ENCODE peak calls at places on chromosomes 11 and 22, in eight cellular contexts. One of them, this sample, is unnamed.

GRCh38 chr11:30432177-30432576 is 109.3 kb downstream of the ARL14EP start:
- DNase-seq in tibial artery: no peak
- DNase-seq in kidney: no peak
- DNase-seq in GM12865: no peak
- DNase-seq in astrocyte of the cerebellum: no peak
- DNase-seq in fibroblast of mammary gland: no peak
- DNase-seq in cardiac muscle cell: no peak
- DNase-seq in AG09309: no peak
- DNase-seq in this sample: no peak

GRCh38 chr11:86559311-86559945 is 113.0 kb downstream of the ME3 start:
- DNase-seq in cardiac muscle cell: peak; percentile 2
- DNase-seq in astrocyte of the cerebellum: no peak
- DNase-seq in AG09309: no peak
- DNase-seq in GM12865: no peak
- DNase-seq in fibroblast of mammary gland: peak; percentile 90
- DNase-seq in tibial artery: no peak
- DNase-seq in kidney: no peak
- DNase-seq in this sample: no peak

GRCh38 chr22:24156146-24156914 is 25.0 kb upstream of the SUSD2 start:
- DNase-seq in fibroblast of mammary gland: peak; percentile 48
- DNase-seq in tibial artery: no peak
- DNase-seq in kidney: no peak
- DNase-seq in astrocyte of the cerebellum: no peak
- DNase-seq in AG09309: no peak
- DNase-seq in cardiac muscle cell: peak; percentile 72
- DNase-seq in GM12865: peak; percentile 76
- DNase-seq in this sample: no peak

GRCh38 chr22:31022516-31022915 is 53.5 kb downstream of the TUG1 start:
- DNase-seq in AG09309: no peak
- DNase-seq in tibial artery: no peak
- DNase-seq in astrocyte of the cerebellum: no peak
- DNase-seq in kidney: no peak
- DNase-seq in cardiac muscle cell: no peak
- DNase-seq in GM12865: no peak
- DNase-seq in fibroblast of mammary gland: no peak
- DNase-seq in this sample: no peak

GRCh38 chr11:86499723-86500129 is 125.0 kb downstream of the CCDC81 start:
- DNase-seq in astrocyte of the cerebellum: no peak
- DNase-seq in fibroblast of mammary gland: no peak
- DNase-seq in AG09309: no peak
- DNase-seq in GM12865: no peak
- DNase-seq in tibial artery: no peak
- DNase-seq in cardiac muscle cell: no peak
- DNase-seq in kidney: no peak
- DNase-seq in this sample: no peak

GRCh38 chr22:45550416-45550815 is 47.7 kb downstream of the FBLN1 start:
- DNase-seq in cardiac muscle cell: no peak
- DNase-seq in AG09309: no peak
- DNase-seq in astrocyte of the cerebellum: no peak
- DNase-seq in kidney: peak; percentile 60
- DNase-seq in tibial artery: no peak
- DNase-seq in fibroblast of mammary gland: no peak
- DNase-seq in GM12865: no peak
- DNase-seq in this sample: no peak

GRCh38 chr11:95586155-95586554 is 203.4 kb downstream of the FAM76B start:
- DNase-seq in fibroblast of mammary gland: no peak
- DNase-seq in tibial artery: no peak
- DNase-seq in cardiac muscle cell: no peak
- DNase-seq in kidney: no peak
- DNase-seq in GM12865: no peak
- DNase-seq in AG09309: no peak
- DNase-seq in astrocyte of the cerebellum: no peak
- DNase-seq in this sample: no peak

GRCh38 chr11:37963440-37963839 is 1365.4 kb upstream of the RAG2 start:
- DNase-seq in AG09309: no peak
- DNase-seq in GM12865: no peak
- DNase-seq in astrocyte of the cerebellum: no peak
- DNase-seq in tibial artery: no peak
- DNase-seq in cardiac muscle cell: no peak
- DNase-seq in fibroblast of mammary gland: no peak
- DNase-seq in kidney: no peak
- DNase-seq in this sample: no peak

GRCh38 chr11:6321961-6322362 is 1.7 kb upstream of the CAVIN3 start:
- DNase-seq in fibroblast of mammary gland: peak; percentile 78
- DNase-seq in AG09309: no peak
- DNase-seq in tibial artery: no peak
- DNase-seq in kidney: no peak
- DNase-seq in cardiac muscle cell: peak; percentile 5
- DNase-seq in astrocyte of the cerebellum: no peak
- DNase-seq in GM12865: no peak
- DNase-seq in this sample: no peak

GRCh38 chr11:119706887-119707286 is 22.1 kb downstream of the NECTIN1 start:
- DNase-seq in astrocyte of the cerebellum: no peak
- DNase-seq in AG09309: no peak
- DNase-seq in tibial artery: no peak
- DNase-seq in kidney: no peak
- DNase-seq in cardiac muscle cell: no peak
- DNase-seq in fibroblast of mammary gland: no peak
- DNase-seq in GM12865: no peak
- DNase-seq in this sample: no peak

GRCh38 chr11:71454470-71455113 is 1.6 kb downstream of the NADSYN1 start:
- DNase-seq in kidney: peak; percentile 22
- DNase-seq in cardiac muscle cell: no peak
- DNase-seq in astrocyte of the cerebellum: no peak
- DNase-seq in tibial artery: no peak
- DNase-seq in AG09309: no peak
- DNase-seq in GM12865: peak; percentile 18
- DNase-seq in fibroblast of mammary gland: no peak
- DNase-seq in this sample: no peak

DNA sequence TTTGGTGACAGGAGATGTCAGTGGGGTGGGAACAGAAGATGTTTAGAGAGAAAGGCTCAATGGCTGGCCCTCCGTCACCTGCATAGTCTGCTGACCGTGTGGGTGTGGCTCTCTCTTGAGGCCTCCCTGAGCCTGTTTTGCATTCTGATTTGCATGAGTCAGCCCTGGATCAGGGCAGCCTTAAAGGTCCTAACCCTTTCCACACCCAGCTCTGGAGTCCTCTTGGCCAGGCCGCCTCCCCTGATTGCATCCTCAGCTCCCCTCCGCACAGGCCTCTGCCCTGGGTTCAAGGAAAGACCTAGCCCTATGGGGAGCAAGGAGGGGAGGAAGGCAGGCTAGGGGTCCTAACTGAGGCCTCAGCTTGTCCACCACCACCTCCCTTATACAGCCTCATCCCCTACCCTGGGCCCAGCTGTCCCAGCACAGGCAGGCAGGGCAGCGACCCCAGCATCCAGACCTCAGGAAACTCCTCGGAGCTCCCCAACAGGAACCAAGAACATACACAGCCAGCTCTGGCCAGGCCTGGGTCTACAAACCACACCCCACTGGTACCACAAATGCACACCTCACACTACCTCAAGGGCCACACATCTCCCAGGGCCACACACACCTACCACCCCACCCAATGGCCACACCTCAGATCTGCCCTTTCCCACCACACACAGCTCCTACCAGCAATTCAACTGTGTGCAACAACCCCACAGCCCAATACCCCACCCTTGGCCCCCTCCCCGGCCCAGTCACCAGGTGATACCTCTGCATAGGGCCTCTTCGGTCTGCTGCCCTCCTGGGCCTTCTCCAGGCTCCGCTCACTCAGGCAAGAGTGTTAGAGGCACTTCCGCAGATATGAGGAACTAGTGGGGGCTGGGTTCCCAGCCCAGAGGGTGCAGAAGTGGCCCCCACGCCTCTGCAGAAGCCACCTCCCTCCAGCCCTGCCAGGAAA is 13.7 kb downstream of the ARAP1 start:
- DNase-seq in kidney: peak; percentile 71
- DNase-seq in cardiac muscle cell: no peak
- DNase-seq in AG09309: no peak
- DNase-seq in GM12865: peak; percentile 81
- DNase-seq in astrocyte of the cerebellum: no peak
- DNase-seq in fibroblast of mammary gland: peak; percentile 73
- DNase-seq in tibial artery: no peak
- DNase-seq in this sample: no peak
- H3K4me3 ChIP-seq in kidney: no peak overlapping the region
- H3K4me3 ChIP-seq in cardiac muscle cell: no peak overlapping the region
- H3K4me3 ChIP-seq in AG09309: no peak overlapping the region
- H3K4me3 ChIP-seq in GM12865: peak overlapping the region; percentile 70
- H3K4me3 ChIP-seq in astrocyte of the cerebellum: no peak overlapping the region
- H3K4me3 ChIP-seq in fibroblast of mammary gland: no peak overlapping the region
- H3K4me3 ChIP-seq in tibial artery: no peak overlapping the region
- H3K4me3 ChIP-seq in this sample: peak overlapping the region; percentile 31

DNA sequence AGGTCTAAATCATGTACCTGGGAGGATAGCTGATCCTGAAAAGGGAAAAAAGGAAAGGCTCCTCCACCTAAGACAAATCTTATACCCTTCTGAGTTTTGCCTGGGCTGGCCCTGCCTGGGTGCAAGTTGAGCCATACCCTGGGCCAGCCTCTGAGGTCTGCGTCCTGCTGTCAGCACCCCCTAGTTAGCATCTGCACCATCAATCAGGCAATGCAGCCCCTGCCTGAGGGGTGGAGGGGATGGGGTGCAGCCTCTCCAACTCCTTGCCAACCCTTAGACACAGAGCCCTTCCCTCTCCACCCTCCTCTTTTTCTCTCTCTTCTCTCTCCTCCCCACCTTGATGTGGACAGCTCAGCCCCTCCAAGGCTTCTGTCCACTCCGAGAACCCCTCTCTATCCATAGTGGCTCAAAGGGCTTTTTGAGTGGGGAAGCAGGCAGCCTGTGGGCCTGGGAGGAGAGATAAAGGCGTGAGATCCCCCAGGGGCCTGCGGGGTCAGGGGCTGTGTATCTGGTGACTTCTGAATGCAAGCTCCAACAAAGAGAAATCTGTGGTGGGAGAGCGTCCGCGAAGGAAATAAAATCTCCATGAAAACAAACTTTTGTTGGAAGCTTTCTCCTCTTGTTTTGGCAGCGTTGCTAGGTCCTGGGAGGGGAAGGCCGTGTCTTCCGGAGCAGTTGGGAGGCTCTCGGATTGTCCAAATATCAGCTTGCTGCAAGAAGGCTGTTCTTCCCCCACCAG is 50.1 kb downstream of the PKNOX2 start:
- DNase-seq in kidney: peak; percentile 73
- DNase-seq in astrocyte of the cerebellum: no peak
- DNase-seq in tibial artery: peak; percentile 27
- DNase-seq in cardiac muscle cell: peak; percentile 21
- DNase-seq in fibroblast of mammary gland: no peak
- DNase-seq in GM12865: no peak
- DNase-seq in AG09309: no peak
- DNase-seq in this sample: no peak
- TF ChIP-seq CTCF in kidney: no peak
- TF ChIP-seq CTCF in astrocyte of the cerebellum: no peak
- TF ChIP-seq CTCF in tibial artery: no peak
- TF ChIP-seq CTCF in cardiac muscle cell: no peak
- TF ChIP-seq CTCF in fibroblast of mammary gland: no peak
- TF ChIP-seq CTCF in GM12865: no peak
- TF ChIP-seq CTCF in AG09309: no peak
- TF ChIP-seq CTCF in this sample: no peak

GRCh38 chr11:128615612-128616011 is 28.3 kb upstream of the ETS1 start:
- DNase-seq in kidney: no peak
- DNase-seq in GM12865: no peak
- DNase-seq in astrocyte of the cerebellum: no peak
- DNase-seq in AG09309: no peak
- DNase-seq in fibroblast of mammary gland: no peak
- DNase-seq in tibial artery: no peak
- DNase-seq in cardiac muscle cell: no peak
- DNase-seq in this sample: no peak

GRCh38 chr11:128610765-128611617 is 23.6 kb upstream of the ETS1 start:
- DNase-seq in fibroblast of mammary gland: no peak
- DNase-seq in tibial artery: no peak
- DNase-seq in GM12865: peak; percentile 96
- DNase-seq in kidney: no peak
- DNase-seq in cardiac muscle cell: no peak
- DNase-seq in astrocyte of the cerebellum: no peak
- DNase-seq in AG09309: no peak
- DNase-seq in this sample: peak; percentile 91

GRCh38 chr11:128616158-128616557 is 28.8 kb upstream of the ETS1 start:
- DNase-seq in GM12865: no peak
- DNase-seq in AG09309: no peak
- DNase-seq in astrocyte of the cerebellum: no peak
- DNase-seq in tibial artery: no peak
- DNase-seq in kidney: no peak
- DNase-seq in fibroblast of mammary gland: no peak
- DNase-seq in cardiac muscle cell: no peak
- DNase-seq in this sample: no peak

GRCh38 chr11:128613300-128613995 is 26.1 kb upstream of the ETS1 start:
- DNase-seq in tibial artery: no peak
- DNase-seq in cardiac muscle cell: no peak
- DNase-seq in GM12865: no peak
- DNase-seq in fibroblast of mammary gland: no peak
- DNase-seq in kidney: no peak
- DNase-seq in astrocyte of the cerebellum: no peak
- DNase-seq in AG09309: no peak
- DNase-seq in this sample: no peak

GRCh38 chr11:128615076-128615475 is 27.7 kb upstream of the ETS1 start:
- DNase-seq in AG09309: no peak
- DNase-seq in astrocyte of the cerebellum: no peak
- DNase-seq in kidney: no peak
- DNase-seq in cardiac muscle cell: no peak
- DNase-seq in fibroblast of mammary gland: no peak
- DNase-seq in tibial artery: no peak
- DNase-seq in GM12865: no peak
- DNase-seq in this sample: no peak
- H3K4me3 ChIP-seq in AG09309: no peak overlapping the region
- H3K4me3 ChIP-seq in astrocyte of the cerebellum: no peak overlapping the region
- H3K4me3 ChIP-seq in kidney: no peak overlapping the region
- H3K4me3 ChIP-seq in cardiac muscle cell: no peak overlapping the region
- H3K4me3 ChIP-seq in fibroblast of mammary gland: no peak overlapping the region
- H3K4me3 ChIP-seq in tibial artery: no peak overlapping the region
- H3K4me3 ChIP-seq in GM12865: no peak overlapping the region
- H3K4me3 ChIP-seq in this sample: no peak overlapping the region

DNA sequence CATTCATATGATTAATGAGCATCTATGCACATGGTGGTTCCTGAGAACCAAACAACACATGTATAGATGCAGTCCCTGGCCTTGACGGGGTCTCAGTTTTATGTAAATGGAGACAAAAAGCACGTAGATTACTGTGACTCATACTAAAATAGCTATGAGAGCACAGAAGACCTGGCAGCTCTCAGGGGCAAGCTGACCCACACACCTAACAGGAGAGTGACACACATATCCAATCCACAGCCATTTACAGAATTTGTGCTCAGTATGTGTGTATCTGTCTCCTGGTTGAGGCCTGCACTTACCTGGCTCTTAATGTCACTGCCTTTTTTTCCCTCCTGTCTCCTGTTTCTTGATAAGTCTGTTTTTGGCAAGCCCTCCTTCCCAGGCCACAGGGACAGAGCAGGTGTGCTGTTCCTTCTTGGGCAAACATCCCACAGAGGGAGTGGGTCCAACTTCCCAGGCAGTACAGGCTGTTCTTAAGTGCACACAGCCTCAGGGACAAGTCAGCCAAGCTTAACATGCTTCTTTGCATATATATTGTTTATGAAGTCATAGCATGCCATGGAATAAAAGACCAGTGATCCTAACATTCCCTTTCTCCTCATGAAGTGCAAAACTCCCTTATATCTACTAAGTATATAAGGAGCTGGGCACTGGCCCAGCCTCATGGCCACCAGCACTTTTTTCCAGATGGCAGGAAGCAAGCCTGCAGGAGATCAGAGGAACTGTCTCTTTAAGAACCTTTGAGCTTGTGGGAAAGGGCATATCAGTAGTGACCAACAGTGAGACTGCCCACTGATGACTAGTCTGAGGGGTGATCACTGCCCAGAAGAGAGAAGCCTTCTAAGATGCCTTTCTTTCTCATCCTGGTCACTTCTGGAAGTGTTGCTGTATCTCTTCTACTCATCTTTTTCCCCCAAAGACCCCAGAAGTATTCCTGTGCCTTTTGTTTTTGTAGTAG is 124.7 kb upstream of the CCDC90B start:
- DNase-seq in astrocyte of the cerebellum: no peak
- DNase-seq in kidney: no peak
- DNase-seq in GM12865: no peak
- DNase-seq in tibial artery: no peak
- DNase-seq in AG09309: no peak
- DNase-seq in fibroblast of mammary gland: no peak
- DNase-seq in cardiac muscle cell: no peak
- DNase-seq in this sample: no peak
- TF ChIP-seq CTCF in astrocyte of the cerebellum: no peak
- TF ChIP-seq CTCF in kidney: no peak
- TF ChIP-seq CTCF in GM12865: no peak
- TF ChIP-seq CTCF in tibial artery: no peak
- TF ChIP-seq CTCF in AG09309: no peak
- TF ChIP-seq CTCF in fibroblast of mammary gland: no peak
- TF ChIP-seq CTCF in cardiac muscle cell: no peak
- TF ChIP-seq CTCF in this sample: no peak

This sample was measured in GM12864.